ENCODE peak calls at places on chromosomes 1 and 21, in ten cellular contexts. X, Z, B, M, T, O, D, L, W and N are unnamed samples.

GRCh38 chr21:24424786-24425185 is 1182.5 kb downstream of the MRPL39 start:
- DNase-seq in W (no peak), X (no peak), Z (no peak), M (no peak), L (no peak), T (no peak), D (no peak), O (no peak), B (no peak), N (no peak)

GRCh38 chr1:54606096-54606989 is 17.0 kb downstream of the FAM151A start:
- DNase-seq in M (peak; percentile 60), Z (no peak), W (peak; percentile 61), T (no peak), O (no peak), X (no peak), D (no peak), L (no peak), B (no peak), N (no peak)

GRCh38 chr1:58722414-58722813 is 22.6 kb upstream of the MYSM1 start:
- DNase-seq in O (no peak), X (no peak), M (no peak), W (no peak), D (no peak), T (no peak), Z (no peak), L (no peak), B (no peak), N (no peak)

GRCh38 chr21:39685991-39686390 is 59.0 kb upstream of the IGSF5 start:
- DNase-seq in X (no peak), D (no peak), L (no peak), T (no peak), W (no peak), B (no peak), O (no peak), M (no peak), Z (no peak), N (no peak)

GRCh38 chr1:59375321-59376220 is 78.7 kb downstream of the FGGY start:
- DNase-seq in T (no peak), Z (no peak), L (peak; percentile 99), B (no peak), M (peak; percentile 75), X (no peak), W (no peak), D (no peak), O (no peak), N (peak; percentile 93)

GRCh38 chr1:207644852-207645631 is at the start of gene CR1L:
- DNase-seq in B (no peak), D (peak; percentile 86), M (peak; percentile 80), O (peak; percentile 81), Z (peak; percentile 65), T (no peak), X (peak; percentile 68), L (peak; percentile 26), W (peak; percentile 67), N (peak; percentile 80)

GRCh38 chr1:83942914-83943313 is 56.0 kb downstream of the TTLL7 start:
- DNase-seq in D (no peak), W (no peak), L (peak; percentile 52), T (no peak), O (no peak), Z (no peak), M (no peak), B (no peak), X (no peak), N (no peak)

GRCh38 chr1:230807551-230808267 is 60.5 kb downstream of the CAPN9 start:
- DNase-seq in M (no peak), B (no peak), W (no peak), D (no peak), X (peak; percentile 7), Z (peak; percentile 32), L (no peak), O (no peak), T (no peak), N (no peak)

GRCh38 chr1:26121854-26122773 is 10.5 kb downstream of the PDIK1L start:
- DNase-seq in X (no peak), B (no peak), Z (no peak), L (no peak), T (no peak), M (no peak), D (no peak), O (no peak), W (no peak), N (no peak)

GRCh38 chr1:184096005-184096404 is 44.5 kb downstream of the TSEN15 start:
- DNase-seq in Z (no peak), O (no peak), M (no peak), D (no peak), X (no peak), T (no peak), L (no peak), W (no peak), B (no peak), N (no peak)

GRCh38 chr1:243409284-243409683 is 153.4 kb downstream of the SDCCAG8 start:
- DNase-seq in M (no peak), W (peak; percentile 29), D (no peak), T (no peak), L (peak; percentile 27), B (no peak), Z (no peak), X (no peak), O (no peak), N (no peak)

GRCh38 chr21:32412998-32413504 is 545 bp downstream of the EVA1C start:
- DNase-seq in T (no peak), M (no peak), Z (peak; percentile 32), W (peak; percentile 72), B (no peak), X (peak; percentile 44), D (no peak), O (peak; percentile 15), L (no peak), N (no peak)

GRCh38 chr1:200751717-200752116 is 13.0 kb downstream of the CAMSAP2 start:
- DNase-seq in B (no peak), O (no peak), D (no peak), W (no peak), L (peak; percentile 43), Z (no peak), T (no peak), M (no peak), X (no peak), N (no peak)

GRCh38 chr1:45348966-45349677 is 8.9 kb upstream of the MUTYH start:
- DNase-seq in M (no peak), D (no peak), W (no peak), T (peak; percentile 80), O (no peak), Z (no peak), X (no peak), B (peak; percentile 83), L (no peak), N (no peak)